ENCODE peak calls at places on chromosomes 3 and 15, in seven cellular contexts. One of them, this sample, is unnamed.

GRCh38 chr15:65377105-65377975 is 462 bp downstream of the IGDCC3 start:
- DNase-seq in GM20000: no peak
- DNase-seq in colonic mucosa: no peak
- DNase-seq in substantia nigra: peak; percentile 62
- DNase-seq in HTR-8/SVneo: peak; percentile 40
- DNase-seq in BE2C: peak; percentile 65
- DNase-seq in mesothelial cell of epicardium: peak; percentile 76
- DNase-seq in this sample: no peak

GRCh38 chr3:30112904-30113484 is 493.4 kb upstream of the TGFBR2 start:
- DNase-seq in substantia nigra: no peak
- DNase-seq in mesothelial cell of epicardium: no peak
- DNase-seq in HTR-8/SVneo: peak; percentile 4
- DNase-seq in colonic mucosa: no peak
- DNase-seq in BE2C: no peak
- DNase-seq in GM20000: no peak
- DNase-seq in this sample: no peak

GRCh38 chr15:51030649-51031316 is 63.9 kb downstream of the TNFAIP8L3 start:
- DNase-seq in colonic mucosa: no peak
- DNase-seq in HTR-8/SVneo: no peak
- DNase-seq in GM20000: no peak
- DNase-seq in substantia nigra: no peak
- DNase-seq in mesothelial cell of epicardium: no peak
- DNase-seq in BE2C: no peak
- DNase-seq in this sample: no peak

GRCh38 chr3:146496246-146496645 is 26.9 kb upstream of the PLSCR2 start:
- DNase-seq in BE2C: no peak
- DNase-seq in mesothelial cell of epicardium: no peak
- DNase-seq in substantia nigra: no peak
- DNase-seq in HTR-8/SVneo: no peak
- DNase-seq in GM20000: no peak
- DNase-seq in colonic mucosa: no peak
- DNase-seq in this sample: no peak

GRCh38 chr15:85168642-85169173 is 187.1 kb downstream of the PDE8A start:
- DNase-seq in colonic mucosa: peak; percentile 61
- DNase-seq in substantia nigra: no peak
- DNase-seq in BE2C: peak; percentile 29
- DNase-seq in HTR-8/SVneo: peak; percentile 47
- DNase-seq in mesothelial cell of epicardium: no peak
- DNase-seq in GM20000: peak; percentile 56
- DNase-seq in this sample: no peak

GRCh38 chr3:70805044-70805732 is 492.8 kb upstream of the MDFIC2 start:
- DNase-seq in substantia nigra: no peak
- DNase-seq in GM20000: no peak
- DNase-seq in HTR-8/SVneo: no peak
- DNase-seq in BE2C: no peak
- DNase-seq in colonic mucosa: no peak
- DNase-seq in mesothelial cell of epicardium: no peak
- DNase-seq in this sample: no peak

GRCh38 chr3:8488877-8489865 is 12.5 kb upstream of the LMCD1 start:
- DNase-seq in GM20000: no peak
- DNase-seq in substantia nigra: no peak
- DNase-seq in colonic mucosa: no peak
- DNase-seq in BE2C: no peak
- DNase-seq in HTR-8/SVneo: no peak
- DNase-seq in mesothelial cell of epicardium: no peak
- DNase-seq in this sample: no peak

GRCh38 chr3:119019767-119020518 is 14.7 kb downstream of the IGSF11 start:
- DNase-seq in GM20000: no peak
- DNase-seq in substantia nigra: no peak
- DNase-seq in BE2C: no peak
- DNase-seq in mesothelial cell of epicardium: no peak
- DNase-seq in HTR-8/SVneo: no peak
- DNase-seq in colonic mucosa: no peak
- DNase-seq in this sample: no peak

GRCh38 chr3:33313331-33313730 is 36.1 kb downstream of the FBXL2 start:
- DNase-seq in GM20000: no peak
- DNase-seq in HTR-8/SVneo: no peak
- DNase-seq in colonic mucosa: no peak
- DNase-seq in BE2C: no peak
- DNase-seq in mesothelial cell of epicardium: no peak
- DNase-seq in substantia nigra: no peak
- DNase-seq in this sample: no peak

GRCh38 chr3:42159706-42160472 is 68.7 kb downstream of the TRAK1 start:
- DNase-seq in GM20000: peak; percentile 45
- DNase-seq in HTR-8/SVneo: no peak
- DNase-seq in mesothelial cell of epicardium: peak; percentile 41
- DNase-seq in colonic mucosa: peak; percentile 89
- DNase-seq in BE2C: peak; percentile 52
- DNase-seq in substantia nigra: no peak
- DNase-seq in this sample: no peak

GRCh38 chr15:27399236-27399635 is 428.3 kb downstream of the GABRG3 start:
- DNase-seq in colonic mucosa: no peak
- DNase-seq in BE2C: no peak
- DNase-seq in mesothelial cell of epicardium: no peak
- DNase-seq in substantia nigra: no peak
- DNase-seq in GM20000: no peak
- DNase-seq in HTR-8/SVneo: no peak
- DNase-seq in this sample: no peak

GRCh38 chr3:27589795-27590194 is 105.6 kb upstream of the SLC4A7 start:
- DNase-seq in substantia nigra: no peak
- DNase-seq in HTR-8/SVneo: no peak
- DNase-seq in colonic mucosa: no peak
- DNase-seq in GM20000: no peak
- DNase-seq in mesothelial cell of epicardium: no peak
- DNase-seq in BE2C: no peak
- DNase-seq in this sample: no peak

GRCh38 chr3:66406841-66407240 is 94.0 kb downstream of the LRIG1 start:
- DNase-seq in BE2C: no peak
- DNase-seq in colonic mucosa: no peak
- DNase-seq in GM20000: no peak
- DNase-seq in mesothelial cell of epicardium: no peak
- DNase-seq in HTR-8/SVneo: no peak
- DNase-seq in substantia nigra: no peak
- DNase-seq in this sample: no peak

GRCh38 chr3:50189274-50189673 is 2.1 kb upstream of the GNAT1 start:
- DNase-seq in GM20000: peak; percentile 68
- DNase-seq in colonic mucosa: peak; percentile 75
- DNase-seq in HTR-8/SVneo: peak; percentile 88
- DNase-seq in mesothelial cell of epicardium: peak; percentile 72
- DNase-seq in substantia nigra: peak; percentile 37
- DNase-seq in BE2C: peak; percentile 77
- DNase-seq in this sample: no peak

GRCh38 chr15:81091889-81092558 is 42.0 kb upstream of the CFAP161 start:
- DNase-seq in colonic mucosa: no peak
- DNase-seq in HTR-8/SVneo: peak; percentile 30
- DNase-seq in GM20000: no peak
- DNase-seq in BE2C: no peak
- DNase-seq in substantia nigra: no peak
- DNase-seq in mesothelial cell of epicardium: no peak
- DNase-seq in this sample: no peak

GRCh38 chr3:123618768-123619484 is 34.1 kb upstream of the HACD2 start:
- DNase-seq in substantia nigra: peak; percentile 63
- DNase-seq in BE2C: peak; percentile 36
- DNase-seq in mesothelial cell of epicardium: peak; percentile 63
- DNase-seq in HTR-8/SVneo: no peak
- DNase-seq in colonic mucosa: peak; percentile 53
- DNase-seq in GM20000: no peak
- DNase-seq in this sample: no peak

GRCh38 chr3:73511555-73511954 is 113.2 kb downstream of the PDZRN3 start:
- DNase-seq in substantia nigra: peak; percentile 29
- DNase-seq in GM20000: no peak
- DNase-seq in colonic mucosa: peak; percentile 43
- DNase-seq in HTR-8/SVneo: no peak
- DNase-seq in BE2C: no peak
- DNase-seq in mesothelial cell of epicardium: no peak
- DNase-seq in this sample: no peak

GRCh38 chr15:39942101-39942752 is 8.3 kb downstream of the EIF2AK4 start:
- DNase-seq in GM20000: no peak
- DNase-seq in substantia nigra: no peak
- DNase-seq in mesothelial cell of epicardium: no peak
- DNase-seq in colonic mucosa: no peak
- DNase-seq in HTR-8/SVneo: no peak
- DNase-seq in BE2C: no peak
- DNase-seq in this sample: no peak

This sample was measured in GM18507.